ENCODE peak calls at places on chromosome 14, in nine cellular contexts. S, K, J, U, G, R, V, C and A are unnamed samples. For H3K4me1, the result is how much of the 10 kb centered on the place peaks cover.

GRCh38 chr14:49634547-49635334 is at the start of gene DNAAF2:
- DNase-seq in S (peak), K (peak), J (no peak), U (no peak), G (no peak), R (peak), V (peak), C (peak), A (peak)

GRCh38 chr14:50362791-50363733 is 33.6 kb downstream of the CDKL1 start:
- DNase-seq in S (no peak), K (no peak), J (no peak), U (no peak), G (no peak), R (no peak), V (no peak), C (no peak), A (no peak)

GRCh38 chr14:41668346-41668745 is 61.7 kb downstream of the LRFN5 start:
- DNase-seq in S (no peak), K (no peak), J (no peak), U (no peak), G (no peak), R (no peak), V (no peak), C (no peak), A (no peak)

GRCh38 chr14:47539065-47539464 is 136.3 kb downstream of the MDGA2 start:
- DNase-seq in S (no peak), K (no peak), J (peak), U (no peak), G (no peak), R (no peak), V (no peak), C (no peak), A (no peak)

GRCh38 chr14:95296595-95297365 is 22.9 kb downstream of the CLMN start:
- DNase-seq in S (no peak), K (no peak), J (no peak), U (no peak), G (no peak), R (no peak), V (no peak), C (no peak), A (no peak)

GRCh38 chr14:32007755-32008374 is 69.2 kb upstream of the ARHGAP5 start:
- DNase-seq in S (no peak), K (no peak), J (no peak), U (peak), G (no peak), R (no peak), V (no peak), C (no peak), A (no peak)

GRCh38 chr14:72665259-72665658 is 228.6 kb downstream of the DPF3 start:
- DNase-seq in S (peak), K (no peak), J (no peak), U (no peak), G (no peak), R (no peak), V (no peak), C (no peak), A (no peak)

GRCh38 chr14:92513966-92514843 is 624 bp downstream of the RIN3 start:
- DNase-seq in S (peak), K (peak), J (no peak), U (no peak), G (no peak), R (no peak), V (no peak), C (peak), A (no peak)

GRCh38 chr14:61472801-61473376 is 151.5 kb downstream of the PRKCH start:
- DNase-seq in S (no peak), K (no peak), J (no peak), U (no peak), G (no peak), R (no peak), V (no peak), C (no peak), A (no peak)

GRCh38 chr14:93120522-93120921 is 4.8 kb upstream of the ITPK1 start:
- DNase-seq in S (no peak), K (no peak), J (no peak), U (no peak), G (no peak), R (no peak), V (no peak), C (no peak), A (no peak)

GRCh38 chr14:51328942-51329350 is 88.9 kb downstream of the TMX1 start:
- DNase-seq in S (no peak), K (peak), J (no peak), U (no peak), G (no peak), R (no peak), V (no peak), C (no peak), A (no peak)

GRCh38 chr14:96229315-96229714 is 24.7 kb downstream of the BDKRB2 start:
- DNase-seq in S (no peak), K (no peak), J (no peak), U (no peak), G (no peak), R (no peak), V (no peak), C (no peak), A (no peak)

GRCh38 chr14:101542391-101542790 is 18.9 kb upstream of the DIO3 start:
- DNase-seq in S (no peak), K (no peak), J (no peak), U (no peak), G (no peak), R (no peak), V (no peak), C (no peak), A (no peak)

GRCh38 chr14:105865904-105866840 is 339.8 kb downstream of the TMEM121 start:
- DNase-seq in S (no peak), K (peak), J (no peak), U (no peak), G (peak), R (peak), V (peak), C (peak), A (peak)

GRCh38 chr14:27845902-27846301 is 920.7 kb upstream of the FOXG1 start:
- DNase-seq in S (no peak), K (no peak), J (no peak), U (no peak), G (no peak), R (no peak), V (no peak), C (no peak), A (no peak)

GRCh38 chr14:59632381-59632780 is 55.8 kb upstream of the CCDC175 start:
- DNase-seq in S (peak), K (no peak), J (no peak), U (no peak), G (no peak), R (peak), V (peak), C (no peak), A (no peak)

GRCh38 chr14:35878272-35879140 is 52.4 kb downstream of the BRMS1L start:
- DNase-seq in S (peak), K (no peak), J (no peak), U (no peak), G (no peak), R (peak), V (no peak), C (peak), A (peak)

GRCh38 chr14:30559638-30560071 is 697 bp downstream of the G2E3 start:
- DNase-seq in S (no peak), K (no peak), J (no peak), U (no peak), G (no peak), R (no peak), V (peak), C (no peak), A (no peak)

GRCh38 chr14:90388437-90388836 is 8.4 kb upstream of the CALM1 start:
- DNase-seq in S (peak), K (no peak), J (no peak), U (no peak), G (no peak), R (peak), V (no peak), C (no peak), A (no peak)

GRCh38 chr14:24974591-24975374 is 75.2 kb downstream of the STXBP6 start:
- DNase-seq in S (no peak), K (no peak), J (no peak), U (no peak), G (no peak), R (no peak), V (no peak), C (no peak), A (no peak)

GRCh38 chr14:89684139-89684538 is 267.1 kb upstream of the FOXN3 start:
- DNase-seq in S (no peak), K (no peak), J (no peak), U (no peak), G (no peak), R (no peak), V (no peak), C (no peak), A (no peak)

GRCh38 chr14:39430762-39431415 is 1.3 kb downstream of the FBXO33 start:
- DNase-seq in S (no peak), K (peak), J (no peak), U (no peak), G (no peak), R (no peak), V (no peak), C (no peak), A (no peak)

GRCh38 chr14:89417111-89417468 is at the start of gene FOXN3:
- DNase-seq in S (peak), K (peak), J (peak), U (peak), G (peak), R (peak), V (peak), C (peak), A (peak)

GRCh38 chr14:31834616-31835015 is 242.5 kb upstream of the ARHGAP5 start:
- DNase-seq in S (no peak), K (no peak), J (no peak), U (no peak), G (no peak), R (no peak), V (no peak), C (no peak), A (no peak)

GRCh38 chr14:60064491-60065072 is 27.1 kb upstream of the PCNX4 start:
- DNase-seq in S (peak), K (no peak), J (no peak), U (no peak), G (no peak), R (no peak), V (peak), C (no peak), A (no peak)

GRCh38 chr14:78450945-78451344 is 280.8 kb downstream of the NRXN3 start:
- DNase-seq in S (no peak), K (no peak), J (no peak), U (no peak), G (no peak), R (no peak), V (no peak), C (no peak), A (no peak)

GRCh38 chr14:94237983-94238382 is 55.1 kb downstream of the SERPINA10 start:
- DNase-seq in S (no peak), K (no peak), J (no peak), U (no peak), G (no peak), R (no peak), V (no peak), C (no peak), A (no peak)

GRCh38 chr14:72666610-72667009 is 227.3 kb downstream of the DPF3 start:
- DNase-seq in S (peak), K (no peak), J (no peak), U (no peak), G (no peak), R (no peak), V (no peak), C (no peak), A (no peak)

GRCh38 chr14:39581474-39581873 is 149.2 kb upstream of the FBXO33 start:
- DNase-seq in S (no peak), K (no peak), J (no peak), U (no peak), G (no peak), R (no peak), V (no peak), C (no peak), A (no peak)

GRCh38 chr14:103819503-103820307 is 27.7 kb downstream of the PPP1R13B start:
- DNase-seq in S (no peak), K (peak), J (peak), U (no peak), G (peak), R (peak), V (peak), C (peak), A (peak)

GRCh38 chr14:50928002-50928635 is 16.2 kb downstream of the PYGL start:
- DNase-seq in S (no peak), K (no peak), J (no peak), U (peak), G (no peak), R (no peak), V (no peak), C (no peak), A (peak)

GRCh38 chr14:92928258-92928629 is 5.3 kb downstream of the CHGA start:
- DNase-seq in S (no peak), K (no peak), J (no peak), U (no peak), G (no peak), R (no peak), V (no peak), C (no peak), A (no peak)

GRCh38 chr14:70721542-70721941 is 79.8 kb downstream of the TTC9 start:
- DNase-seq in S (no peak), K (no peak), J (no peak), U (no peak), G (no peak), R (no peak), V (no peak), C (no peak), A (no peak)

GRCh38 chr14:26008290-26008689 is 589.5 kb downstream of the NOVA1 start:
- DNase-seq in S (no peak), K (no peak), J (peak), U (no peak), G (no peak), R (no peak), V (peak), C (no peak), A (no peak)

GRCh38 chr14:63383776-63384367 is 65.1 kb upstream of the GPHB5 start:
- DNase-seq in S (no peak), K (no peak), J (no peak), U (no peak), G (no peak), R (no peak), V (no peak), C (no peak), A (no peak)

GRCh38 chr14:89504084-89504483 is 87.1 kb upstream of the FOXN3 start:
- DNase-seq in S (no peak), K (no peak), J (no peak), U (no peak), G (no peak), R (no peak), V (no peak), C (no peak), A (no peak)

GRCh38 chr14:83707056-83707455 is 1822.9 kb upstream of the FLRT2 start:
- DNase-seq in S (no peak), K (no peak), J (no peak), U (no peak), G (no peak), R (no peak), V (no peak), C (no peak), A (no peak)

DNA sequence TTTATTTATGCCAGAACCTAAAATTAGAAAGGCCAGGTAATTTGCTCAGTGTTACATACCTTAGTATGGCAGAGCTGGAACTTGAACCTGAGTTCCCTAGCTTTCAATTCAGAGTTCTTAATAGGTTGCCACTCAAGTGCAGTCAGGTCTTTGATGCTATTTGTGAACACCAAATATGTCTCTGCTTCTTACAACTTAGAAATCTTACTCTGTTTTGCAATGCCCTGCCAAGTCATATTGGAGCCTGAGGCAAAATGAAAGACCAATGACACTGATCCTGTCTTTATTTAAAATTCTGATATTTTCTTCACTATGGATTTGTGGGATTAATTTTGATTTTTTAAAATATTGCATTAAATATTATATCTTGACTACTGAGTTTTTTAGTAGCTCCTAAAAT is 340.7 kb downstream of the RAD51B start:
- DNase-seq in S (no peak), K (no peak), J (no peak), U (no peak), G (no peak), R (no peak), V (no peak), C (no peak), A (no peak)
- TF ChIP-seq EP300 in S (no peak), K (no peak), J (no peak), U (no peak), G (no peak), R (no peak), V (no peak), C (no peak), A (no peak)

DNA sequence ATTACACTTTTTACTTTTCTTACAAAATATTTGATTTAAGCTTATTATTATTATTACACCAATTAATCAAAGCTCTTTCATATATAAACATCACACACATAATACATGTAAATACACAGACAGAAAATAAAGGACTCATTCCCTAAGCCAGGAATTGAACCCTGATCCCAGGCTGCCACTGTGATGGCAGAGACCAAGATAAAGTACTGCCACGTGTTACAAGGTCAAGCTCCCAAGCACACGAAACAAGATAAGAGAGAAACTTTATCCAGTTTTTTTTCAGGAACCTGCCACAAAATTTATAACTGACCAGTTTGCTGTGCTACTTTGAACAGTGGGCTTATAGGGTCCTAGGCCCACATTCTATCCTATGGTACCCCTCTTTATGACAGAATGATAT is 111.3 kb downstream of the EML1 start:
- DNase-seq in S (no peak), K (no peak), J (no peak), U (peak), G (no peak), R (no peak), V (no peak), C (no peak), A (no peak)
- H3K4me1 ChIP-seq in S (under half), K (under half), J (under half), U (under half), G (under half), R (under half), V (under half), C (under half), A (under half)

GRCh38 chr14:58283730-58284129 is 14.6 kb upstream of the ARID4A start:
- DNase-seq in S (no peak), K (no peak), J (no peak), U (no peak), G (no peak), R (no peak), V (no peak), C (no peak), A (no peak)

GRCh38 chr14:58278177-58278576 is 20.2 kb upstream of the ARID4A start:
- DNase-seq in S (no peak), K (no peak), J (no peak), U (no peak), G (no peak), R (no peak), V (no peak), C (no peak), A (no peak)

GRCh38 chr14:58282925-58283593 is 15.3 kb upstream of the ARID4A start:
- DNase-seq in S (no peak), K (no peak), J (no peak), U (no peak), G (no peak), R (no peak), V (no peak), C (no peak), A (no peak)

GRCh38 chr14:58281969-58282368 is 16.4 kb upstream of the ARID4A start:
- DNase-seq in S (no peak), K (no peak), J (no peak), U (no peak), G (no peak), R (no peak), V (no peak), C (no peak), A (no peak)

GRCh38 chr14:58280954-58281787 is 17.2 kb upstream of the ARID4A start:
- DNase-seq in S (peak), K (no peak), J (no peak), U (no peak), G (no peak), R (no peak), V (peak), C (no peak), A (no peak)
- TF ChIP-seq EP300 in S (no peak), K (no peak), J (no peak), U (no peak), G (no peak), R (no peak), V (peak), C (no peak), A (no peak)

GRCh38 chr14:68552597-68552996 is 240.3 kb downstream of the ZFP36L1 start:
- DNase-seq in S (no peak), K (peak), J (no peak), U (no peak), G (no peak), R (no peak), V (no peak), C (no peak), A (no peak)
- H3K4me1 ChIP-seq in S (half or more), K (under half), J (under half), U (half or more), G (under half), R (half or more), V (under half), C (under half), A (half or more)

DNA sequence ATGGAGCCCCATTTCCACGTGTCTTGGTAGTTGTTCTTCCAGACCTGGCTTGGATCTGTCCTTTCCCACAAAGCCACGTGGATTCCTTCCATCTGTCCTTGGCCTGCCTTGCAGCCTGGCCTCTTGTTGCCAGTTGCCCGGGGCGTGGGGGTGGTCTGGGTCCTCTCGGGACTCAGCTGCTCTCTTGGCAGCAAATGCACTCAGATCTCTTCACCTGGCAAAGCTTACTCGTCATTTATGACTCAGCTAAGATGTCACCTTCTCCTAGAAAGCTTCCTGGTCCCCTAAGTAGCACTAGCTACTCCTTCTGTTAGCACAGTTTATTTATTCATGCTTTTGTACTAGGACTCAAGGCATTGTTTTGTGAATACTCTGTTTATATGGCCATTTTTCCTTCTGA is 13.6 kb downstream of the PLEKHG3 start:
- DNase-seq in S (no peak), K (peak), J (no peak), U (no peak), G (no peak), R (no peak), V (no peak), C (peak), A (peak)
- TF ChIP-seq EP300 in S (no peak), K (no peak), J (no peak), U (no peak), G (no peak), R (no peak), V (no peak), C (no peak), A (no peak)

DNA sequence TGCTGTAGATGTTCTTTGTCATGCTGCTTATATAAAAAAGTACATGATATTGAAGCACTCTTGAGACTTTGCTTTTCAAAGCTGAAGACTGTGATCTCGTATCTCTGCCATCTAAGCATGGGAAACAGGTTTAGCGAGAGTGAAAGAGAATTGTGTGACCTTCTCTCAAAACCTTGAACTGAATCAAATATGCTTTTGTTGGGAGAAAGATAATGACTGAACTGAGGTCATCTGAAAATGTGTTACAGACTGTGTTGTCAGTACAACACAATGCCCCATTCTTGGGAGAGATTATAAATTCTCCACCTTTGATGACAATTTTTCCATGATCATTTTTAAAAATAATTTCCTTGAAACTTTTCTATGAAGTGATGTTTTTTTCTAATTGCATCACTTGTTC is 272.1 kb upstream of the SEL1L start:
- DNase-seq in S (no peak), K (no peak), J (no peak), U (no peak), G (no peak), R (no peak), V (no peak), C (no peak), A (no peak)
- H3K4me1 ChIP-seq in S (under half), K (under half), J (under half), U (under half), G (under half), R (under half), V (under half), C (under half), A (under half)

DNA sequence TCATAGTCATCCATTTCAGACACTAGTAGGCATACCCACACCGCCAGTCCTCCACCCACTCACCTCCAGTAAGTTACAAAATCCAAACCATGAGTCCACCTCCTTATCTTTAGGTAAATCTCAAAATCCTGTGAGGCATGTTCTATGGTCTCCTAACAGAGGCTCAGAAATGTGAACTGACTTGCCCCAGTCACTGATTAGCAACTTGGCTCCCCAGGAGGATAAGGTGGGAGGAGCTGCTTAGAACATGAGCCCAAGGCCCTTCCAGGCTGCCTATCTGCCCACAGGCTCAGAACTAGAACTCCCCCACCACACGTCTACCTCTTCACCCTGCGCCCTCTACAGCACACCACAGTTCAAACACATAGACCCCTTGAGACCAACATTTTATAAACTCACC is 19.9 kb downstream of the SETD3 start:
- DNase-seq in S (no peak), K (no peak), J (no peak), U (no peak), G (no peak), R (no peak), V (no peak), C (no peak), A (no peak)
- TF ChIP-seq EP300 in S (no peak), K (no peak), J (no peak), U (no peak), G (no peak), R (no peak), V (no peak), C (no peak), A (no peak)